ENCODE peak calls at places on chromosomes 7 and 10, in ten cellular contexts. One of them, this sample, is unnamed.

GRCh38 chr10:95513941-95514392 is 47.2 kb downstream of the SORBS1 start:
- DNase-seq in suprapubic skin: no peak
- DNase-seq in spleen: no peak
- DNase-seq in body of pancreas: peak
- DNase-seq in A549: peak
- DNase-seq in esophagus squamous epithelium: no peak
- DNase-seq in uterus: peak
- DNase-seq in GM12891: no peak
- DNase-seq in GM12892: no peak
- DNase-seq in heart left ventricle: peak
- DNase-seq in this sample: peak

GRCh38 chr7:84524714-84525694 is 330.4 kb upstream of the SEMA3A start:
- DNase-seq in suprapubic skin: peak
- DNase-seq in spleen: no peak
- DNase-seq in body of pancreas: no peak
- DNase-seq in A549: peak
- DNase-seq in esophagus squamous epithelium: no peak
- DNase-seq in uterus: no peak
- DNase-seq in GM12891: no peak
- DNase-seq in GM12892: no peak
- DNase-seq in heart left ventricle: no peak
- DNase-seq in this sample: no peak

GRCh38 chr10:61941202-61941651 is 39.7 kb downstream of the ARID5B start:
- DNase-seq in suprapubic skin: no peak
- DNase-seq in spleen: no peak
- DNase-seq in body of pancreas: no peak
- DNase-seq in A549: no peak
- DNase-seq in esophagus squamous epithelium: no peak
- DNase-seq in uterus: no peak
- DNase-seq in GM12891: no peak
- DNase-seq in GM12892: no peak
- DNase-seq in heart left ventricle: no peak
- DNase-seq in this sample: no peak

GRCh38 chr10:133459454-133460207 is 5.9 kb downstream of the SCART1 start:
- DNase-seq in suprapubic skin: no peak
- DNase-seq in spleen: peak
- DNase-seq in body of pancreas: no peak
- DNase-seq in A549: no peak
- DNase-seq in esophagus squamous epithelium: no peak
- DNase-seq in uterus: peak
- DNase-seq in GM12891: no peak
- DNase-seq in GM12892: no peak
- DNase-seq in heart left ventricle: no peak
- DNase-seq in this sample: no peak

GRCh38 chr10:114872519-114873087 is 51.0 kb downstream of the FHIP2A start:
- DNase-seq in suprapubic skin: no peak
- DNase-seq in spleen: no peak
- DNase-seq in body of pancreas: no peak
- DNase-seq in A549: no peak
- DNase-seq in esophagus squamous epithelium: no peak
- DNase-seq in uterus: no peak
- DNase-seq in GM12891: no peak
- DNase-seq in GM12892: no peak
- DNase-seq in heart left ventricle: no peak
- DNase-seq in this sample: no peak

GRCh38 chr10:70679498-70679897 is 7.2 kb downstream of the ADAMTS14 start:
- DNase-seq in suprapubic skin: peak
- DNase-seq in spleen: no peak
- DNase-seq in body of pancreas: no peak
- DNase-seq in A549: no peak
- DNase-seq in esophagus squamous epithelium: no peak
- DNase-seq in uterus: peak
- DNase-seq in GM12891: no peak
- DNase-seq in GM12892: no peak
- DNase-seq in heart left ventricle: peak
- DNase-seq in this sample: no peak

GRCh38 chr10:29807407-29807806 is 172.6 kb upstream of the SVIL start:
- DNase-seq in suprapubic skin: no peak
- DNase-seq in spleen: no peak
- DNase-seq in body of pancreas: no peak
- DNase-seq in A549: peak
- DNase-seq in esophagus squamous epithelium: no peak
- DNase-seq in uterus: no peak
- DNase-seq in GM12891: no peak
- DNase-seq in GM12892: no peak
- DNase-seq in heart left ventricle: no peak
- DNase-seq in this sample: peak

GRCh38 chr7:137755846-137756685 is 90.7 kb downstream of the DGKI start:
- DNase-seq in suprapubic skin: no peak
- DNase-seq in spleen: no peak
- DNase-seq in body of pancreas: no peak
- DNase-seq in A549: no peak
- DNase-seq in esophagus squamous epithelium: no peak
- DNase-seq in uterus: no peak
- DNase-seq in GM12891: no peak
- DNase-seq in GM12892: no peak
- DNase-seq in heart left ventricle: no peak
- DNase-seq in this sample: no peak

GRCh38 chr10:102799691-102800435 is 37.4 kb downstream of the CYP17A1 start:
- DNase-seq in suprapubic skin: no peak
- DNase-seq in spleen: no peak
- DNase-seq in body of pancreas: no peak
- DNase-seq in A549: no peak
- DNase-seq in esophagus squamous epithelium: no peak
- DNase-seq in uterus: no peak
- DNase-seq in GM12891: no peak
- DNase-seq in GM12892: no peak
- DNase-seq in heart left ventricle: no peak
- DNase-seq in this sample: no peak
- TF ChIP-seq POLR2A in suprapubic skin: no peak
- TF ChIP-seq POLR2A in spleen: no peak
- TF ChIP-seq POLR2A in body of pancreas: no peak
- TF ChIP-seq POLR2A in A549: no peak
- TF ChIP-seq POLR2A in esophagus squamous epithelium: no peak
- TF ChIP-seq POLR2A in uterus: no peak
- TF ChIP-seq POLR2A in GM12891: no peak
- TF ChIP-seq POLR2A in GM12892: no peak
- TF ChIP-seq POLR2A in heart left ventricle: no peak
- TF ChIP-seq POLR2A in this sample: no peak

DNA sequence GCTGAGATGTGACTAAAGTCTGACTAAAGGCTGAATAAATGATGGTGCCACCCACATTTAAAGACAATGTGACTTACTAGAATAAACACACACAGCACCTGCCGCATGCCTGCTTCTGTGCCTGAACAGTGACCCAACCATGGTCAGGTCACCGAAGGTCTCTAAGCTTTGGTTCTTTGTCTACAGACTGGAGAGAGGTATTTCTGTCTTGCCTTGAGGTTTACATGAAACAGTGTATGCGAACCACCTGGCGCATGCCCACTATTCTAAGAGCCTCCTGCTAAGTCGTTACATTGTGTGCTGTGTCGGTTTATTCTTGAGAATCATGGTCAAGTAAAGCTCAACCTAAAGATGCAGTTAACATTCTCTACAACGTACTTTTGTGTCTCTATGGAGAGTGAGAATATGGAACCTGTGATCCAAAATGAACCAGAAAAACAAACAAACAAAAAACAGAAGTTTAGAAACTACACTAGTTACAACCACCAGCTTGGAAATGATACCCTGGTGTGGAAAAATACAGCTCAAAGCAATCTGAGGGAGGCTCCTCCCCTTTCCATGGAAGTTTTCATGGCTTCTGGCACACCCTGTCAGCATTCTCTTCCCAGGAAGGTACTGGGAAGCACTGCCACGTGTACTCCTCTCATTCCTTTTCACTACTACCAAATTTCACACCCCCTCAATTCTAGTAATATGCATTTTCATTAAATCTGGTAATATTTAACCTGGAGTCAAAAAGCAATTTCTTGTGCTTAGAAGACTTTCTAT is 40.0 kb downstream of the VOPP1 start:
- DNase-seq in suprapubic skin: no peak
- DNase-seq in spleen: no peak
- DNase-seq in body of pancreas: no peak
- DNase-seq in A549: no peak
- DNase-seq in esophagus squamous epithelium: no peak
- DNase-seq in uterus: no peak
- DNase-seq in GM12891: no peak
- DNase-seq in GM12892: no peak
- DNase-seq in heart left ventricle: no peak
- DNase-seq in this sample: no peak
- TF ChIP-seq POLR2A in suprapubic skin: no peak
- TF ChIP-seq POLR2A in spleen: no peak
- TF ChIP-seq POLR2A in body of pancreas: no peak
- TF ChIP-seq POLR2A in A549: no peak
- TF ChIP-seq POLR2A in esophagus squamous epithelium: no peak
- TF ChIP-seq POLR2A in uterus: no peak
- TF ChIP-seq POLR2A in GM12891: peak
- TF ChIP-seq POLR2A in GM12892: peak
- TF ChIP-seq POLR2A in heart left ventricle: no peak
- TF ChIP-seq POLR2A in this sample: no peak

GRCh38 chr10:110666673-110667072 is 22.5 kb downstream of the RBM20 start:
- DNase-seq in suprapubic skin: no peak
- DNase-seq in spleen: no peak
- DNase-seq in body of pancreas: no peak
- DNase-seq in A549: no peak
- DNase-seq in esophagus squamous epithelium: no peak
- DNase-seq in uterus: no peak
- DNase-seq in GM12891: no peak
- DNase-seq in GM12892: no peak
- DNase-seq in heart left ventricle: no peak
- DNase-seq in this sample: no peak
- TF ChIP-seq POLR2A in suprapubic skin: no peak
- TF ChIP-seq POLR2A in spleen: no peak
- TF ChIP-seq POLR2A in body of pancreas: no peak
- TF ChIP-seq POLR2A in A549: no peak
- TF ChIP-seq POLR2A in esophagus squamous epithelium: no peak
- TF ChIP-seq POLR2A in uterus: no peak
- TF ChIP-seq POLR2A in GM12891: no peak
- TF ChIP-seq POLR2A in GM12892: no peak
- TF ChIP-seq POLR2A in heart left ventricle: no peak
- TF ChIP-seq POLR2A in this sample: no peak

GRCh38 chr7:50534690-50535290 is 30.4 kb downstream of the DDC start:
- DNase-seq in suprapubic skin: no peak
- DNase-seq in spleen: peak
- DNase-seq in body of pancreas: no peak
- DNase-seq in A549: peak
- DNase-seq in esophagus squamous epithelium: no peak
- DNase-seq in uterus: no peak
- DNase-seq in GM12891: no peak
- DNase-seq in GM12892: no peak
- DNase-seq in heart left ventricle: no peak
- DNase-seq in this sample: peak
- TF ChIP-seq POLR2A in suprapubic skin: no peak
- TF ChIP-seq POLR2A in spleen: no peak
- TF ChIP-seq POLR2A in body of pancreas: no peak
- TF ChIP-seq POLR2A in A549: no peak
- TF ChIP-seq POLR2A in esophagus squamous epithelium: no peak
- TF ChIP-seq POLR2A in uterus: no peak
- TF ChIP-seq POLR2A in GM12891: no peak
- TF ChIP-seq POLR2A in GM12892: no peak
- TF ChIP-seq POLR2A in heart left ventricle: no peak
- TF ChIP-seq POLR2A in this sample: peak

GRCh38 chr10:103969857-103970627 is 3.1 kb downstream of the SLK start:
- DNase-seq in suprapubic skin: no peak
- DNase-seq in spleen: no peak
- DNase-seq in body of pancreas: no peak
- DNase-seq in A549: no peak
- DNase-seq in esophagus squamous epithelium: no peak
- DNase-seq in uterus: no peak
- DNase-seq in GM12891: no peak
- DNase-seq in GM12892: no peak
- DNase-seq in heart left ventricle: no peak
- DNase-seq in this sample: no peak

GRCh38 chr10:103969436-103969835 is 2.5 kb downstream of the SLK start:
- DNase-seq in suprapubic skin: no peak
- DNase-seq in spleen: no peak
- DNase-seq in body of pancreas: no peak
- DNase-seq in A549: no peak
- DNase-seq in esophagus squamous epithelium: no peak
- DNase-seq in uterus: no peak
- DNase-seq in GM12891: no peak
- DNase-seq in GM12892: no peak
- DNase-seq in heart left ventricle: no peak
- DNase-seq in this sample: no peak

GRCh38 chr10:103967433-103968142 is 648 bp downstream of the SLK start:
- DNase-seq in suprapubic skin: no peak
- DNase-seq in spleen: no peak
- DNase-seq in body of pancreas: peak
- DNase-seq in A549: peak
- DNase-seq in esophagus squamous epithelium: no peak
- DNase-seq in uterus: no peak
- DNase-seq in GM12891: peak
- DNase-seq in GM12892: peak
- DNase-seq in heart left ventricle: no peak
- DNase-seq in this sample: peak

GRCh38 chr10:103968441-103969391 is 1.8 kb downstream of the SLK start:
- DNase-seq in suprapubic skin: no peak
- DNase-seq in spleen: no peak
- DNase-seq in body of pancreas: no peak
- DNase-seq in A549: no peak
- DNase-seq in esophagus squamous epithelium: no peak
- DNase-seq in uterus: no peak
- DNase-seq in GM12891: no peak
- DNase-seq in GM12892: no peak
- DNase-seq in heart left ventricle: no peak
- DNase-seq in this sample: no peak

GRCh38 chr10:103966671-103967432 is at the start of gene SLK:
- DNase-seq in suprapubic skin: peak
- DNase-seq in spleen: peak
- DNase-seq in body of pancreas: peak
- DNase-seq in A549: peak
- DNase-seq in esophagus squamous epithelium: peak
- DNase-seq in uterus: peak
- DNase-seq in GM12891: peak
- DNase-seq in GM12892: peak
- DNase-seq in heart left ventricle: peak
- DNase-seq in this sample: peak
- TF ChIP-seq POLR2A in suprapubic skin: peak
- TF ChIP-seq POLR2A in spleen: no peak
- TF ChIP-seq POLR2A in body of pancreas: peak
- TF ChIP-seq POLR2A in A549: peak
- TF ChIP-seq POLR2A in esophagus squamous epithelium: no peak
- TF ChIP-seq POLR2A in uterus: peak
- TF ChIP-seq POLR2A in GM12891: peak
- TF ChIP-seq POLR2A in GM12892: peak
- TF ChIP-seq POLR2A in heart left ventricle: peak
- TF ChIP-seq POLR2A in this sample: peak

DNA sequence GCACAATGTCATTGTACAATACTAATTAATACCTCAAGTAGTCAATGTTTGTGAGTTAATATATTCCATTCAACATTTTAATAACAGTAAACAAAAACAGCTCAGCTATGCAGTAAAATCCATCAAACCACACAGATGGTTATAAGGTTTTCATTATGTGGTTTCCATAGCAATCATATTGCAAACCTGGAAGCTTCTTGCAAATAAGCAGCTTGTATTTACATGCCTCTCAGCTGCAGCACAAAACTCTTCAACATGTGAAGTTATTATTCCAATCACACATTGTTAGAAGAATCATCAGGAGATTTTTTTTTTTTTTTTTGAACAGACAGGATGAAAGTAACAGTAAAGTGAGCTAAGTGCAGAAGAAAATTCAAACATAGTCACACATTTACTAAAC is 170.2 kb downstream of the SKAP2 start:
- DNase-seq in suprapubic skin: no peak
- DNase-seq in spleen: no peak
- DNase-seq in body of pancreas: no peak
- DNase-seq in A549: no peak
- DNase-seq in esophagus squamous epithelium: no peak
- DNase-seq in uterus: no peak
- DNase-seq in GM12891: no peak
- DNase-seq in GM12892: no peak
- DNase-seq in heart left ventricle: no peak
- DNase-seq in this sample: no peak
- TF ChIP-seq POLR2A in suprapubic skin: no peak
- TF ChIP-seq POLR2A in spleen: no peak
- TF ChIP-seq POLR2A in body of pancreas: no peak
- TF ChIP-seq POLR2A in A549: no peak
- TF ChIP-seq POLR2A in esophagus squamous epithelium: no peak
- TF ChIP-seq POLR2A in uterus: no peak
- TF ChIP-seq POLR2A in GM12891: no peak
- TF ChIP-seq POLR2A in GM12892: no peak
- TF ChIP-seq POLR2A in heart left ventricle: no peak
- TF ChIP-seq POLR2A in this sample: no peak